ENCODE peak calls at places on chromosomes 13 and 19, in eight cellular contexts. One of them, this sample, is unnamed.
A peak's percentile ranks its signal among the peaks of the same experiment; 100 is the strongest.

GRCh38 chr19:41323430-41324125 is 13.6 kb downstream of the CCDC97 start:
- DNase-seq in colonic mucosa: peak; percentile 52
- DNase-seq in Peyer's patch: no peak
- DNase-seq in neural crest cell: no peak
- DNase-seq in fibroblast of mammary gland: peak; percentile 97
- DNase-seq in lower lobe of right lung: no peak
- DNase-seq in dorsolateral prefrontal cortex: no peak
- DNase-seq in endothelial cell: no peak
- DNase-seq in this sample: no peak

GRCh38 chr19:10872551-10873107 is 1.3 kb downstream of the CARM1 start:
- DNase-seq in fibroblast of mammary gland: no peak
- DNase-seq in endothelial cell: no peak
- DNase-seq in neural crest cell: no peak
- DNase-seq in dorsolateral prefrontal cortex: no peak
- DNase-seq in Peyer's patch: no peak
- DNase-seq in lower lobe of right lung: no peak
- DNase-seq in colonic mucosa: no peak
- DNase-seq in this sample: no peak

GRCh38 chr13:25042141-25042540 is 53.8 kb upstream of the PABPC3 start:
- DNase-seq in dorsolateral prefrontal cortex: no peak
- DNase-seq in neural crest cell: no peak
- DNase-seq in fibroblast of mammary gland: no peak
- DNase-seq in endothelial cell: no peak
- DNase-seq in Peyer's patch: no peak
- DNase-seq in colonic mucosa: no peak
- DNase-seq in lower lobe of right lung: no peak
- DNase-seq in this sample: no peak

GRCh38 chr19:12380444-12380737 is 14.9 kb upstream of the ZNF442 start:
- DNase-seq in dorsolateral prefrontal cortex: no peak
- DNase-seq in colonic mucosa: no peak
- DNase-seq in Peyer's patch: no peak
- DNase-seq in fibroblast of mammary gland: no peak
- DNase-seq in lower lobe of right lung: no peak
- DNase-seq in endothelial cell: no peak
- DNase-seq in neural crest cell: no peak
- DNase-seq in this sample: no peak

GRCh38 chr13:44140146-44140545 is 233.5 kb upstream of the SERP2 start:
- DNase-seq in fibroblast of mammary gland: no peak
- DNase-seq in Peyer's patch: no peak
- DNase-seq in colonic mucosa: peak; percentile 76
- DNase-seq in endothelial cell: no peak
- DNase-seq in dorsolateral prefrontal cortex: no peak
- DNase-seq in lower lobe of right lung: no peak
- DNase-seq in neural crest cell: no peak
- DNase-seq in this sample: no peak

GRCh38 chr19:31127132-31127967 is 221.9 kb downstream of the TSHZ3 start:
- DNase-seq in dorsolateral prefrontal cortex: no peak
- DNase-seq in Peyer's patch: no peak
- DNase-seq in lower lobe of right lung: no peak
- DNase-seq in endothelial cell: no peak
- DNase-seq in colonic mucosa: peak; percentile 28
- DNase-seq in neural crest cell: no peak
- DNase-seq in fibroblast of mammary gland: peak; percentile 89
- DNase-seq in this sample: no peak

GRCh38 chr13:81194362-81194761 is 853.4 kb upstream of the SPRY2 start:
- DNase-seq in dorsolateral prefrontal cortex: no peak
- DNase-seq in neural crest cell: no peak
- DNase-seq in endothelial cell: no peak
- DNase-seq in lower lobe of right lung: no peak
- DNase-seq in colonic mucosa: no peak
- DNase-seq in fibroblast of mammary gland: no peak
- DNase-seq in Peyer's patch: no peak
- DNase-seq in this sample: no peak

GRCh38 chr13:95226932-95227718 is 74.1 kb downstream of the ABCC4 start:
- DNase-seq in lower lobe of right lung: no peak
- DNase-seq in endothelial cell: no peak
- DNase-seq in Peyer's patch: no peak
- DNase-seq in dorsolateral prefrontal cortex: no peak
- DNase-seq in neural crest cell: no peak
- DNase-seq in colonic mucosa: no peak
- DNase-seq in fibroblast of mammary gland: no peak
- DNase-seq in this sample: no peak

GRCh38 chr13:79070343-79070974 is 335.6 kb downstream of the RBM26 start:
- DNase-seq in endothelial cell: no peak
- DNase-seq in neural crest cell: no peak
- DNase-seq in fibroblast of mammary gland: no peak
- DNase-seq in lower lobe of right lung: no peak
- DNase-seq in dorsolateral prefrontal cortex: no peak
- DNase-seq in Peyer's patch: no peak
- DNase-seq in colonic mucosa: no peak
- DNase-seq in this sample: no peak

GRCh38 chr19:39097299-39097698 is 13.1 kb downstream of the ACP7 start:
- DNase-seq in neural crest cell: no peak
- DNase-seq in Peyer's patch: no peak
- DNase-seq in endothelial cell: no peak
- DNase-seq in colonic mucosa: no peak
- DNase-seq in dorsolateral prefrontal cortex: no peak
- DNase-seq in fibroblast of mammary gland: no peak
- DNase-seq in lower lobe of right lung: no peak
- DNase-seq in this sample: no peak

GRCh38 chr19:34664870-34665269 is 12.1 kb downstream of the SCGB2B2 start:
- DNase-seq in Peyer's patch: no peak
- DNase-seq in neural crest cell: no peak
- DNase-seq in colonic mucosa: no peak
- DNase-seq in endothelial cell: no peak
- DNase-seq in fibroblast of mammary gland: no peak
- DNase-seq in dorsolateral prefrontal cortex: no peak
- DNase-seq in lower lobe of right lung: no peak
- DNase-seq in this sample: no peak

GRCh38 chr13:34162545-34162936 is 344.6 kb downstream of the RFC3 start:
- DNase-seq in neural crest cell: no peak
- DNase-seq in endothelial cell: no peak
- DNase-seq in colonic mucosa: no peak
- DNase-seq in Peyer's patch: no peak
- DNase-seq in lower lobe of right lung: no peak
- DNase-seq in dorsolateral prefrontal cortex: no peak
- DNase-seq in fibroblast of mammary gland: no peak
- DNase-seq in this sample: no peak

GRCh38 chr19:16778796-16779411 is 50.3 kb upstream of the SIN3B start:
- DNase-seq in dorsolateral prefrontal cortex: peak; percentile 48
- DNase-seq in neural crest cell: peak; percentile 46
- DNase-seq in Peyer's patch: peak; percentile 68
- DNase-seq in fibroblast of mammary gland: peak; percentile 70
- DNase-seq in colonic mucosa: peak; percentile 37
- DNase-seq in lower lobe of right lung: peak; percentile 69
- DNase-seq in endothelial cell: peak; percentile 65
- DNase-seq in this sample: no peak

GRCh38 chr19:12731337-12731736 is 3.1 kb downstream of the TRIR start:
- DNase-seq in dorsolateral prefrontal cortex: no peak
- DNase-seq in neural crest cell: no peak
- DNase-seq in lower lobe of right lung: no peak
- DNase-seq in fibroblast of mammary gland: no peak
- DNase-seq in Peyer's patch: no peak
- DNase-seq in colonic mucosa: no peak
- DNase-seq in endothelial cell: no peak
- DNase-seq in this sample: no peak

GRCh38 chr13:110944121-110944967 is 29.5 kb upstream of the ANKRD10 start:
- DNase-seq in fibroblast of mammary gland: peak; percentile 71
- DNase-seq in endothelial cell: peak; percentile 20
- DNase-seq in lower lobe of right lung: no peak
- DNase-seq in Peyer's patch: no peak
- DNase-seq in colonic mucosa: no peak
- DNase-seq in neural crest cell: no peak
- DNase-seq in dorsolateral prefrontal cortex: no peak
- DNase-seq in this sample: no peak

GRCh38 chr13:38718374-38718773 is 31.5 kb downstream of the FREM2 start:
- DNase-seq in fibroblast of mammary gland: no peak
- DNase-seq in endothelial cell: no peak
- DNase-seq in colonic mucosa: no peak
- DNase-seq in lower lobe of right lung: no peak
- DNase-seq in Peyer's patch: no peak
- DNase-seq in dorsolateral prefrontal cortex: no peak
- DNase-seq in neural crest cell: no peak
- DNase-seq in this sample: no peak

GRCh38 chr13:53422415-53422814 is 393.8 kb downstream of the OLFM4 start:
- DNase-seq in colonic mucosa: no peak
- DNase-seq in fibroblast of mammary gland: no peak
- DNase-seq in Peyer's patch: no peak
- DNase-seq in neural crest cell: no peak
- DNase-seq in lower lobe of right lung: no peak
- DNase-seq in endothelial cell: no peak
- DNase-seq in dorsolateral prefrontal cortex: no peak
- DNase-seq in this sample: no peak

GRCh38 chr13:77544365-77544764 is 8.9 kb downstream of the SCEL start:
- DNase-seq in endothelial cell: no peak
- DNase-seq in neural crest cell: no peak
- DNase-seq in colonic mucosa: peak; percentile 19
- DNase-seq in fibroblast of mammary gland: peak; percentile 59
- DNase-seq in Peyer's patch: no peak
- DNase-seq in lower lobe of right lung: no peak
- DNase-seq in dorsolateral prefrontal cortex: no peak
- DNase-seq in this sample: no peak

GRCh38 chr19:39167461-39168257 is 29.1 kb upstream of the NCCRP1 start:
- DNase-seq in neural crest cell: no peak
- DNase-seq in colonic mucosa: peak; percentile 64
- DNase-seq in dorsolateral prefrontal cortex: no peak
- DNase-seq in endothelial cell: no peak
- DNase-seq in lower lobe of right lung: peak; percentile 79
- DNase-seq in Peyer's patch: no peak
- DNase-seq in fibroblast of mammary gland: no peak
- DNase-seq in this sample: peak; percentile 52

GRCh38 chr19:41893899-41894298 is 10.9 kb downstream of the ARHGEF1 start:
- DNase-seq in Peyer's patch: no peak
- DNase-seq in fibroblast of mammary gland: peak; percentile 47
- DNase-seq in endothelial cell: no peak
- DNase-seq in neural crest cell: no peak
- DNase-seq in colonic mucosa: no peak
- DNase-seq in lower lobe of right lung: no peak
- DNase-seq in dorsolateral prefrontal cortex: no peak
- DNase-seq in this sample: no peak

GRCh38 chr19:29934257-29934656 is 7.8 kb upstream of the URI1 start:
- DNase-seq in Peyer's patch: no peak
- DNase-seq in lower lobe of right lung: no peak
- DNase-seq in endothelial cell: no peak
- DNase-seq in dorsolateral prefrontal cortex: no peak
- DNase-seq in colonic mucosa: no peak
- DNase-seq in fibroblast of mammary gland: no peak
- DNase-seq in neural crest cell: no peak
- DNase-seq in this sample: no peak
- TF ChIP-seq CTCF in Peyer's patch: no peak
- TF ChIP-seq CTCF in lower lobe of right lung: no peak
- TF ChIP-seq CTCF in endothelial cell: no peak
- TF ChIP-seq CTCF in dorsolateral prefrontal cortex: no peak
- TF ChIP-seq CTCF in colonic mucosa: no peak
- TF ChIP-seq CTCF in fibroblast of mammary gland: no peak
- TF ChIP-seq CTCF in neural crest cell: no peak
- TF ChIP-seq CTCF in this sample: no peak

GRCh38 chr13:39767791-39768564 is 112.5 kb downstream of the COG6 start:
- DNase-seq in colonic mucosa: peak; percentile 47
- DNase-seq in dorsolateral prefrontal cortex: no peak
- DNase-seq in fibroblast of mammary gland: no peak
- DNase-seq in Peyer's patch: no peak
- DNase-seq in neural crest cell: no peak
- DNase-seq in endothelial cell: no peak
- DNase-seq in lower lobe of right lung: no peak
- DNase-seq in this sample: no peak

GRCh38 chr13:39768962-39769361 is 113.5 kb downstream of the COG6 start:
- DNase-seq in dorsolateral prefrontal cortex: no peak
- DNase-seq in neural crest cell: no peak
- DNase-seq in lower lobe of right lung: no peak
- DNase-seq in Peyer's patch: no peak
- DNase-seq in fibroblast of mammary gland: no peak
- DNase-seq in colonic mucosa: no peak
- DNase-seq in endothelial cell: no peak
- DNase-seq in this sample: no peak

GRCh38 chr13:39770514-39770913 is 115.1 kb downstream of the COG6 start:
- DNase-seq in colonic mucosa: no peak
- DNase-seq in lower lobe of right lung: no peak
- DNase-seq in Peyer's patch: no peak
- DNase-seq in dorsolateral prefrontal cortex: no peak
- DNase-seq in neural crest cell: no peak
- DNase-seq in endothelial cell: no peak
- DNase-seq in fibroblast of mammary gland: no peak
- DNase-seq in this sample: no peak

GRCh38 chr13:39766464-39767167 is 111.2 kb downstream of the COG6 start:
- DNase-seq in fibroblast of mammary gland: no peak
- DNase-seq in endothelial cell: no peak
- DNase-seq in colonic mucosa: no peak
- DNase-seq in neural crest cell: no peak
- DNase-seq in lower lobe of right lung: no peak
- DNase-seq in Peyer's patch: no peak
- DNase-seq in dorsolateral prefrontal cortex: no peak
- DNase-seq in this sample: no peak

GRCh38 chr13:39765801-39766463 is 110.5 kb downstream of the COG6 start:
- DNase-seq in Peyer's patch: no peak
- DNase-seq in endothelial cell: peak; percentile 20
- DNase-seq in colonic mucosa: peak; percentile 77
- DNase-seq in dorsolateral prefrontal cortex: peak; percentile 58
- DNase-seq in fibroblast of mammary gland: peak; percentile 29
- DNase-seq in neural crest cell: no peak
- DNase-seq in lower lobe of right lung: peak; percentile 50
- DNase-seq in this sample: no peak
- TF ChIP-seq CTCF in Peyer's patch: peak; percentile 37
- TF ChIP-seq CTCF in endothelial cell: no peak
- TF ChIP-seq CTCF in colonic mucosa: peak; percentile 43
- TF ChIP-seq CTCF in dorsolateral prefrontal cortex: peak; percentile 19
- TF ChIP-seq CTCF in fibroblast of mammary gland: peak; percentile 11
- TF ChIP-seq CTCF in neural crest cell: no peak
- TF ChIP-seq CTCF in lower lobe of right lung: peak; percentile 30
- TF ChIP-seq CTCF in this sample: no peak

GRCh38 chr13:42041684-42042035 is 6.8 kb upstream of the DGKH start:
- DNase-seq in lower lobe of right lung: peak; percentile 67
- DNase-seq in fibroblast of mammary gland: peak; percentile 68
- DNase-seq in Peyer's patch: no peak
- DNase-seq in endothelial cell: peak; percentile 64
- DNase-seq in neural crest cell: peak; percentile 43
- DNase-seq in dorsolateral prefrontal cortex: no peak
- DNase-seq in colonic mucosa: peak; percentile 71
- DNase-seq in this sample: peak; percentile 37
- TF ChIP-seq CTCF in lower lobe of right lung: peak; percentile 52
- TF ChIP-seq CTCF in fibroblast of mammary gland: peak; percentile 68
- TF ChIP-seq CTCF in Peyer's patch: peak; percentile 38
- TF ChIP-seq CTCF in endothelial cell: no peak
- TF ChIP-seq CTCF in neural crest cell: peak; percentile 56
- TF ChIP-seq CTCF in dorsolateral prefrontal cortex: peak; percentile 25
- TF ChIP-seq CTCF in colonic mucosa: peak; percentile 36
- TF ChIP-seq CTCF in this sample: peak; percentile 51

DNA sequence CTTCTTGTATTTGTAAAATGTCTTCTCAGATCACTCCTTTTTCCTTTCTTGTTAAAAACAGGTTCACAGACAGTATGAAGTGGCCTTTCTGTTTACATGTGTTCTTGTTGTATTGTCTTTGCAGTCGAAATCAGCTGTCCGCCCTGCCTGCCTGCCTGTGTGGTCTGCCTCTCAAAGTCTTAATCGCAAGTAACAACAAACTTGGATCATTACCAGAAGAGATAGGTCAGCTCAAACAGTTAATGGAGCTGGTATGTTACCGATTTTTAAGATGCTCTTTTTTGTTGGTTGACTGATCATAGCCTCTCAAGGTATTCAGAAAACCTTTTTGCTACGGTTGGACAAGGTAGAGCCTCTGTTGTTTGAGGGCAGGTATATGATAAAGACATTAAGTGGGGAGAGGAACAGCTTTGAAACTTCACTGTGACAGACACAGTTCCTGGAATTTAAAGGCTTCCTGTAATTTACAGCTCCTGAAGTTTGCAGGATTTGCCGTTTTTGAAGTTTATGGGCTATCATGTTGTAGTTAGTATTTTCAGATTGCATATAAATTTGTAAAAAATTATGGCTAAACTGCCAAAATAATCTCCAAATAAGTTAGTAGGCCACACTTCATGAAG is 116.0 kb downstream of the LRCH1 start:
- DNase-seq in fibroblast of mammary gland: no peak
- DNase-seq in lower lobe of right lung: no peak
- DNase-seq in neural crest cell: no peak
- DNase-seq in colonic mucosa: no peak
- DNase-seq in endothelial cell: no peak
- DNase-seq in dorsolateral prefrontal cortex: no peak
- DNase-seq in Peyer's patch: no peak
- DNase-seq in this sample: no peak
- TF ChIP-seq CTCF in fibroblast of mammary gland: no peak
- TF ChIP-seq CTCF in lower lobe of right lung: no peak
- TF ChIP-seq CTCF in neural crest cell: no peak
- TF ChIP-seq CTCF in colonic mucosa: no peak
- TF ChIP-seq CTCF in endothelial cell: no peak
- TF ChIP-seq CTCF in dorsolateral prefrontal cortex: no peak
- TF ChIP-seq CTCF in Peyer's patch: no peak
- TF ChIP-seq CTCF in this sample: no peak

This sample was measured in progenitor cell of endocrine pancreas.